ENCODE peak calls at places on chromosome 9, in nine cellular contexts. C is breast epithelium; L is PC-3; G is activated CD4-positive, alpha-beta T cell treated with anti-CD3 and anti-CD28 coated beads, Interleukin-2, amount 50 U/mL, for 1 hour; A is sigmoid colon; Z is GF-D8; Y is EL; B is neural crest cell; J is substantia nigra. N is an unnamed sample.

GRCh38 chr9:18608371-18608770 is 134.4 kb downstream of the ADAMTSL1 start:
- DNase-seq in L (no peak), G (no peak), C (no peak), A (no peak), Z (no peak), J (no peak), Y (no peak), B (no peak), N (no peak)

GRCh38 chr9:117083440-117083984 is 331.3 kb downstream of the ASTN2 start:
- DNase-seq in C (no peak), L (no peak), A (no peak), Y (no peak), J (no peak), Z (no peak), B (no peak), G (no peak), N (no peak)

GRCh38 chr9:7177383-7177782 is 419.6 kb downstream of the KDM4C start:
- DNase-seq in L (no peak), A (no peak), C (no peak), G (no peak), Z (no peak), J (no peak), Y (no peak), B (no peak), N (no peak)

GRCh38 chr9:91120200-91120599 is 241.5 kb downstream of the AUH start:
- DNase-seq in A (no peak), Y (peak), G (no peak), C (no peak), B (no peak), Z (no peak), L (no peak), J (no peak), N (no peak)

GRCh38 chr9:106287108-106287631 is 575.8 kb upstream of the ZNF462 start:
- DNase-seq in L (no peak), G (no peak), Z (no peak), Y (peak), C (no peak), J (no peak), A (no peak), B (no peak), N (no peak)

GRCh38 chr9:92762781-92763708 is 1.6 kb downstream of the BICD2 start:
- DNase-seq in Y (no peak), J (no peak), L (no peak), C (no peak), Z (no peak), A (no peak), B (no peak), G (no peak), N (no peak)

GRCh38 chr9:120845255-120845654 is 2.5 kb upstream of the PSMD5 start:
- DNase-seq in G (no peak), Z (no peak), L (no peak), B (no peak), J (no peak), A (no peak), Y (peak), C (no peak), N (no peak)

GRCh38 chr9:116313638-116314037 is 160.0 kb downstream of the PAPPA start:
- DNase-seq in G (no peak), C (no peak), A (no peak), J (no peak), Y (no peak), L (peak), B (no peak), Z (no peak), N (no peak)

GRCh38 chr9:137082222-137082924 is 4.4 kb upstream of the MAN1B1 start:
- DNase-seq in Z (no peak), C (no peak), G (no peak), A (peak), Y (no peak), L (no peak), J (no peak), B (no peak), N (no peak)

GRCh38 chr9:15999422-16000339 is 446.8 kb downstream of the CCDC171 start:
- DNase-seq in B (no peak), J (no peak), A (no peak), Z (no peak), Y (peak), G (no peak), L (peak), C (no peak), N (no peak)

GRCh38 chr9:128276574-128277270 is 646 bp downstream of the SWI5 start:
- DNase-seq in C (peak), Y (peak), Z (no peak), A (peak), G (no peak), J (no peak), B (no peak), L (no peak), N (no peak)

GRCh38 chr9:128065907-128066712 is 1.0 kb downstream of the NAIF1 start:
- DNase-seq in B (no peak), C (no peak), G (no peak), L (no peak), Y (no peak), J (no peak), A (peak), Z (no peak), N (no peak)

N was measured in CD8-positive, alpha-beta T cell.